ENCODE peak calls at places on chromosomes 16 and 17, in five cellular contexts. J is CD8-positive, alpha-beta T cell; S is left lobe of liver; M is Panc1; V is lower lobe of right lung. H is an unnamed sample.

GRCh38 chr17:40382251-40382650 is 17.7 kb upstream of the GJD3 start:
- ATAC-seq in S (no peak), V (no peak), J (no peak), M (no peak), H (no peak)

GRCh38 chr16:68778551-68779231 is 41.6 kb downstream of the CDH1 start:
- ATAC-seq in S (peak; percentile 79), J (no peak), M (no peak), V (peak; percentile 56), H (no peak)

GRCh38 chr17:7043544-7044268 is at the start of gene SLC16A11:
- ATAC-seq in S (peak; percentile 29), M (peak; percentile 60), V (peak; percentile 56), J (peak; percentile 13), H (peak; percentile 57)

GRCh38 chr17:62712011-62712615 is 84.6 kb downstream of the MRC2 start:
- ATAC-seq in J (no peak), M (no peak), S (no peak), V (no peak), H (no peak)

GRCh38 chr16:19809693-19810092 is 75.0 kb downstream of the GPRC5B start:
- ATAC-seq in M (no peak), J (no peak), V (no peak), S (no peak), H (no peak)

GRCh38 chr17:61488878-61489718 is 36.9 kb downstream of the TBX4 start:
- ATAC-seq in S (peak; percentile 99), J (no peak), V (no peak), M (no peak), H (no peak)

GRCh38 chr17:69822314-69822875 is 252.6 kb upstream of the KCNJ16 start:
- ATAC-seq in J (no peak), V (no peak), M (no peak), S (no peak), H (no peak)

GRCh38 chr16:49513040-49513439 is 139.4 kb downstream of the C16orf78 start:
- ATAC-seq in J (no peak), V (no peak), S (peak; percentile 30), M (no peak), H (peak; percentile 22)

GRCh38 chr17:2203818-2204217 is 99.8 kb downstream of the SMG6 start:
- ATAC-seq in M (no peak), S (no peak), V (no peak), J (no peak), H (no peak)

GRCh38 chr16:660459-661183 is 7.3 kb upstream of the RHOT2 start:
- ATAC-seq in S (peak; percentile 79), V (peak; percentile 92), M (peak; percentile 86), J (peak; percentile 88), H (peak; percentile 87)

GRCh38 chr17:79019631-79020584 is 4.1 kb upstream of the C1QTNF1 start:
- ATAC-seq in V (peak; percentile 35), J (peak; percentile 61), S (peak; percentile 46), M (peak; percentile 72), H (peak; percentile 61)

GRCh38 chr16:35725949-35726348 is 2266.5 kb downstream of the TP53TG3F start:
- ATAC-seq in J (no peak), S (no peak), M (no peak), V (no peak), H (no peak)

GRCh38 chr16:88903267-88903666 is 36.8 kb upstream of the PABPN1L start:
- ATAC-seq in V (no peak), S (no peak), J (no peak), M (no peak), H (no peak)

GRCh38 chr17:81553616-81554181 is 1.5 kb upstream of the FAAP100 start:
- ATAC-seq in V (no peak), J (peak; percentile 1), M (peak; percentile 44), S (no peak), H (no peak)

GRCh38 chr16:57863434-57864160 is 61.3 kb upstream of the KIFC3 start:
- ATAC-seq in V (peak; percentile 90), S (peak; percentile 85), J (no peak), M (peak; percentile 92), H (peak; percentile 85)

GRCh38 chr17:38572665-38573365 is 32.9 kb downstream of the SRCIN1 start:
- ATAC-seq in J (peak; percentile 67), S (peak; percentile 48), V (peak; percentile 44), M (peak; percentile 63), H (peak; percentile 16)

GRCh38 chr16:65289022-65289421 is 167.2 kb upstream of the CDH11 start:
- ATAC-seq in S (no peak), V (no peak), M (no peak), J (no peak), H (no peak)

GRCh38 chr17:49372428-49372827 is 10.4 kb upstream of the ZNF652 start:
- ATAC-seq in J (no peak), M (no peak), V (no peak), S (no peak), H (no peak)

GRCh38 chr16:14564323-14564722 is 65.7 kb downstream of the PARN start:
- ATAC-seq in S (peak; percentile 36), M (no peak), J (no peak), V (no peak), H (no peak)

GRCh38 chr16:339680-340079 is 12.8 kb downstream of the AXIN1 start:
- ATAC-seq in J (peak; percentile 72), S (peak; percentile 33), V (peak; percentile 54), M (no peak), H (no peak)

GRCh38 chr16:89593841-89594240 is 18.3 kb downstream of the CPNE7 start:
- ATAC-seq in S (no peak), V (no peak), J (peak; percentile 86), M (no peak), H (no peak)

GRCh38 chr16:86495756-86496261 is 14.5 kb upstream of the FOXF1 start:
- ATAC-seq in M (no peak), V (no peak), S (no peak), J (no peak), H (no peak)

GRCh38 chr16:66660422-66661209 is 35.9 kb downstream of the CMTM4 start:
- ATAC-seq in V (peak; percentile 94), M (peak; percentile 93), J (no peak), S (peak; percentile 93), H (peak; percentile 93)